ENCODE peak calls at places on chromosomes 12 and 14, in nine cellular contexts. T is esophagus squamous epithelium; K is AG09309; R is cardiac fibroblast; C is gastrocnemius medialis; H is suprapubic skin; V is CD8-positive, alpha-beta T cell; D is uterus; X is mucosa of descending colon. F is an unnamed sample.

GRCh38 chr14:104150201-104151027 is 12.0 kb downstream of the KIF26A start:
- DNase-seq in D (no peak), H (no peak), V (peak), T (no peak), C (no peak), X (no peak), K (no peak), R (no peak), F (peak)

GRCh38 chr12:105092336-105092735 is 8.1 kb upstream of the ALDH1L2 start:
- DNase-seq in D (no peak), X (peak), R (no peak), H (no peak), C (no peak), K (no peak), T (no peak), V (no peak), F (no peak)

GRCh38 chr12:10392394-10392930 is 2.6 kb upstream of the KLRK1 start:
- DNase-seq in T (no peak), C (peak), D (no peak), H (no peak), V (peak), X (peak), R (peak), K (peak), F (peak)

GRCh38 chr14:34873591-34874385 is 1.4 kb downstream of the BAZ1A start:
- DNase-seq in X (peak), R (peak), C (peak), D (peak), V (peak), K (no peak), H (peak), T (peak), F (no peak)

GRCh38 chr12:48105321-48105866 is 485 bp downstream of the SENP1 start:
- DNase-seq in X (no peak), C (no peak), H (no peak), R (peak), D (no peak), V (peak), T (no peak), K (no peak), F (no peak)

GRCh38 chr12:58529897-58530296 is 390.4 kb downstream of the LRIG3 start:
- DNase-seq in C (no peak), D (no peak), T (no peak), H (no peak), K (peak), V (no peak), X (no peak), R (peak), F (peak)

GRCh38 chr12:88111074-88111652 is 30.7 kb downstream of the CEP290 start:
- DNase-seq in V (no peak), R (peak), X (peak), K (peak), C (no peak), H (no peak), D (no peak), T (no peak), F (peak)

GRCh38 chr12:94149781-94150482 is 1.6 kb downstream of the PLXNC1 start:
- DNase-seq in T (no peak), H (no peak), C (no peak), X (peak), V (no peak), K (no peak), D (peak), R (peak), F (no peak)

GRCh38 chr14:22657861-22658260 is 13.7 kb upstream of the OR6J1 start:
- DNase-seq in R (peak), X (no peak), V (no peak), D (no peak), H (no peak), C (no peak), K (no peak), T (no peak), F (peak)
- TF ChIP-seq CTCF in R (peak), X (no peak), V (no peak), D (peak), H (no peak), C (no peak), K (peak), T (peak), F (peak)

GRCh38 chr12:108722463-108722862 is 8.9 kb downstream of the CORO1C start:
- DNase-seq in C (no peak), X (no peak), H (no peak), D (no peak), K (no peak), T (no peak), R (peak), V (no peak), F (no peak)
- H3K4me3 ChIP-seq in C (no peak), X (no peak), H (no peak), D (no peak), K (no peak), T (no peak), R (no peak), V (no peak), F (no peak)

DNA sequence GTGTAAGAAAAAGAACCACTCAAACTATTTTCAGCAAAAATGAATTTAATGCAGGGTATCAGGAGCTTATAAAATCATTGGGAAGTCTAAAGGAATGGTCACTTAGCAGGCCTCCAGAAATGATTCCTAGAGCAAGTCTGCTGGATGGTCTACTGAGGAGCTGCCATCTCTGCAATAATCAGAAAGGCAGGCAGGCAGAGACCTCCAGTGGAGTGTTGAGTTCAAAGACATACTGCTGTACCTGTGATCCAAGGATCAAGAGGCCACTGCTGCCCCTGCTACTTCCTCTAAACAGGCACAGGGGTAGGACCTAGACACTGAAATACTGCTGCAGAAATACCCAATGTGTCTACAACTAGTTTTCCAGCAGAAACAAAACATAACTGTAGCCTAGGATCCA is 14.5 kb upstream of the KICS2 start:
- DNase-seq in T (no peak), X (no peak), H (no peak), C (no peak), R (peak), K (no peak), D (no peak), V (no peak), F (peak)
- TF ChIP-seq CTCF in T (no peak), X (no peak), H (no peak), C (no peak), R (peak), K (peak), D (no peak), V (no peak), F (peak)

DNA sequence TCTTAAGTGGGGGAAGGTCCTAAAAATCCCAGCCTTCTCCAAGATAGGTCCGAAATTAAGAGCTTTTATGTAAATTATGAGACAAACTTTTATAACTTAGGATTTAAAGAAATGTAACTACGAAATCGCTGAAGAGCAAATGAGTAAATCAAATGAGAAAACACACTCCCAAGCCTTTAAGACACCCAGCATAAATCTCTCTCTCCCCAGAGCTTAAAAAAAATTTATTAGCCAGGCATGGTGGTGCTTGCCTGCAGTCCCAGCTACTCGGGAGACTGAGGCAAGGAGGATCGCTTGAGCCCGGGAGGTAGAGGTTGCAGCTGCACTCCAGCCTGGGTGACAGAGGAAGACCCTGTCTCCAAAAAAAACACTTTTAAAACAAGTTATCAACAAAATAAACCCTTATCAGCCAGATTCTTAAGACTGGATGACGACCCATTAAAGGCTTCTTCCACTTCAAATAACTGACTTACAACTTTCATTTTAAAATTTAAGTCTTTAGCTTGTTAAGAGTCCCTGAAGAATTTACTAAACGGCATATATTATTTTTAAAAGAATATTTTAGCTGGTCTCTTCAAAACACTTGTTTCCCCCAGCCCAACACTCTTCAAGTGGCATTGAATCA is 3.2 kb downstream of the PTGES3 start:
- DNase-seq in H (peak), R (peak), V (no peak), D (no peak), T (no peak), X (no peak), K (no peak), C (no peak), F (no peak)
- H3K4me3 ChIP-seq in H (peak), R (peak), V (peak), D (peak), T (peak), X (peak), K (no peak), C (peak), F (peak)

GRCh38 chr12:33486058-33486457 is 46.4 kb upstream of the SYT10 start:
- DNase-seq in X (no peak), H (no peak), C (no peak), K (no peak), V (no peak), R (no peak), D (no peak), T (no peak), F (no peak)

GRCh38 chr12:33488036-33488435 is 48.4 kb upstream of the SYT10 start:
- DNase-seq in V (no peak), X (no peak), T (no peak), R (peak), D (no peak), K (no peak), H (no peak), C (no peak), F (no peak)

GRCh38 chr12:33480366-33480765 is 40.7 kb upstream of the SYT10 start:
- DNase-seq in V (no peak), R (no peak), X (no peak), T (no peak), K (no peak), C (no peak), D (no peak), H (no peak), F (no peak)

DNA sequence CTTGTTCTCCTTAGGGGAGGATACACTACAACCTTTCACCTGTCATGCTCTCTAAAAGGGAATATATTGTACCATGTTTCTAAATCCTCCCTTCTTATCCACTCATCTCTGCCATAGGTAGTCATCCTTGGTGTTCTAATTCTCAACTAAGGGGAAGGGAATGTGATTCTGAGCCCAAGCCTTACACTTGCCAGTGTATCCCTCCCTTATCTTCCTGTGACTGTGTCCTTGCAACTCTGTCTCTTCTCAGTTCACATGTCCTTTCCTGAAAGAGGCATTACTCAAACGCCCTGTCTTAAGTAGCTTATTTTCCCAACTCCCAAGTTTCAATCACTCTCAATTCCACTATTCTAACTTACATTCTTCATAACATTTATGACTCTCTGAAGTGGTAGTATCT is 44.5 kb upstream of the SYT10 start:
- DNase-seq in V (no peak), R (no peak), H (no peak), D (no peak), T (no peak), C (no peak), K (no peak), X (no peak), F (no peak)
- TF ChIP-seq CTCF in V (no peak), R (no peak), H (no peak), D (no peak), T (no peak), C (no peak), K (no peak), X (no peak), F (no peak)

GRCh38 chr14:90828642-90829487 is 12.6 kb upstream of the TTC7B start:
- DNase-seq in K (no peak), R (no peak), C (no peak), D (no peak), V (no peak), X (peak), H (no peak), T (no peak), F (no peak)
- H3K4me3 ChIP-seq in K (peak), R (peak), C (peak), D (peak), V (peak), X (no peak), H (peak), T (peak), F (peak)

GRCh38 chr12:51524386-51524901 is 66.6 kb upstream of the SCN8A start:
- DNase-seq in D (no peak), V (no peak), C (no peak), K (no peak), X (no peak), R (no peak), T (no peak), H (no peak), F (no peak)

GRCh38 chr12:51520576-51521325 is 70.3 kb upstream of the SCN8A start:
- DNase-seq in V (no peak), R (no peak), X (no peak), D (no peak), C (no peak), H (no peak), T (no peak), K (no peak), F (no peak)

GRCh38 chr12:51519755-51520154 is 71.3 kb upstream of the SCN8A start:
- DNase-seq in H (no peak), T (no peak), K (no peak), X (no peak), D (no peak), R (no peak), C (no peak), V (no peak), F (no peak)

GRCh38 chr12:51522696-51523095 is 68.3 kb upstream of the SCN8A start:
- DNase-seq in C (no peak), H (no peak), D (no peak), V (no peak), T (no peak), X (no peak), R (no peak), K (no peak), F (no peak)

DNA sequence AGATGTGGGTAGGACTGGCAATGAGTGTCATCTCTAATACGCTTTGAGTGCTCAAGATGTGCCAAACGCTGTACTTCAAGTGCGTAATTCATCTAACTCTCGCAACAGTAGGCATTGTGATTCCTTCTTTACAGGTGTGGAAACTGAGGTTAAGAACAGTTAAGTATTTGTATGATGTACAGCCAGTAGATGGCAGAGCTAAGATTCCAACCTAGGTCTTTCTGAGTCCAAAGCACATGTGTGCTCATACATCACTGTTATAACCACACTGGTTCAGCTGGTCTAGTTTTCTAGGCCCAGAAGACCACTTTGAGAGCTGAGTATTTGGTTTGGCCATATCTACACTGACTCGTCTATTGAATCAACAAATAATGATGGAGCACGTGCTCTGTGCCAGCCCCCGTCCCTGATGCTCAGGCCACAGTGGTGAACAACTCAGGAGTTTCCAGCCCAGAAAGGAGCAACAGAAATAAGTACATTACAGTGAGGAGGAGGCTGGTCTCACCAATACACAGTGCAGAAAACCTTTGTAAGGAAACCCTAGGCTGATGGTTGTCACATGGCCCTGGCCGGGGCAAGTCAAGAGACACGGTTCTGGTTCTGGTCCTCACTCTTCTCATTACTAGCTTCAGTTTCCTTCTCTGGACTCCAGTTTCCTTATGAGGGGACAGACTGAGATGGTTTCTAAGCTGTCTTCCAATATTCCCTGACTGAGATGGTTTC is 69.3 kb upstream of the SCN8A start:
- DNase-seq in K (no peak), T (no peak), H (no peak), V (no peak), X (no peak), C (no peak), D (no peak), R (peak), F (no peak)
- TF ChIP-seq CTCF in K (peak), T (no peak), H (no peak), V (no peak), X (no peak), C (no peak), D (no peak), R (peak), F (peak)

DNA sequence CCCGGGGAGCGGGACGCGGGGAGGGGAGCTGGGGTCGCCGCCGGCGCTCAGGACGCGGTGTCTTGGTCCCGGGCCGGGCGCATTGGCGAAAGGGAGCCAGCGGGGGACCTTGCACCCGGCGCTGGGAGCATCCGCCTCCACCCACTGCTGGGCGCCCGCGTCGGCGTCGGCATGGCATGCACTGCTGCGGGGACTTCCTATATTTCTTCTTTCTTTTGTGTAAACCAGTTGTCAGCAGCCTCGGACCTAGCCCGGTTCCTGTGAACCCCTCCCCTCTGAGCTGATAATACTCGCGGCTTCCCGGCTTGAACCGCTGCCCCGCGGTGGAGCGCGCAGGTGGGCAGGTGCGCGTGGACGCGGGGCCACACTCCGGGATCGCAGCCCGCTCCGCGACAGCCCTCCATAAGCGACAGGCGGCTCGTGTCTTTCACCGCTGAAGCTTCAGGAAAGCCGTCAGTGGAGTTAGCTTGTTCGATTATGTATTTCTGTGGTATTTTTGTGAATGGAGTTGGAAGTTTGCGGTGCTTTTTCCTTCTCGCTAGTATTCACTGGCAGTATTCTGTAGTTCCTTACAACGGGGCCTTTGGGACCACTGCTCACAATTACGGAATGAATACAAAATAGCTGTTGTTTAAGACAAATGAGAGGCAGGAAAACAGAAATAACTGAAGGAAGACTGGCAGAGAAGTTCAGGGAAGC is 824 bp downstream of the BMAL2 start:
- DNase-seq in C (no peak), D (no peak), V (peak), R (peak), X (peak), T (no peak), H (peak), K (no peak), F (no peak)
- H3K4me3 ChIP-seq in C (peak), D (peak), V (peak), R (peak), X (peak), T (peak), H (peak), K (peak), F (peak)

GRCh38 chr12:4283512-4284255 is 10.1 kb downstream of the CCND2 start:
- DNase-seq in V (no peak), K (no peak), R (no peak), X (no peak), H (no peak), D (no peak), T (no peak), C (no peak), F (no peak)

GRCh38 chr12:4282103-4282891 is 8.7 kb downstream of the CCND2 start:
- DNase-seq in X (no peak), V (no peak), T (no peak), R (no peak), K (no peak), C (no peak), H (no peak), D (no peak), F (no peak)

GRCh38 chr12:4281173-4281654 is 7.7 kb downstream of the CCND2 start:
- DNase-seq in R (peak), X (no peak), T (no peak), D (no peak), H (peak), K (no peak), V (no peak), C (no peak), F (no peak)

GRCh38 chr12:4284306-4284705 is 10.7 kb downstream of the CCND2 start:
- DNase-seq in V (no peak), R (no peak), K (no peak), H (no peak), D (no peak), C (no peak), T (no peak), X (no peak), F (no peak)

DNA sequence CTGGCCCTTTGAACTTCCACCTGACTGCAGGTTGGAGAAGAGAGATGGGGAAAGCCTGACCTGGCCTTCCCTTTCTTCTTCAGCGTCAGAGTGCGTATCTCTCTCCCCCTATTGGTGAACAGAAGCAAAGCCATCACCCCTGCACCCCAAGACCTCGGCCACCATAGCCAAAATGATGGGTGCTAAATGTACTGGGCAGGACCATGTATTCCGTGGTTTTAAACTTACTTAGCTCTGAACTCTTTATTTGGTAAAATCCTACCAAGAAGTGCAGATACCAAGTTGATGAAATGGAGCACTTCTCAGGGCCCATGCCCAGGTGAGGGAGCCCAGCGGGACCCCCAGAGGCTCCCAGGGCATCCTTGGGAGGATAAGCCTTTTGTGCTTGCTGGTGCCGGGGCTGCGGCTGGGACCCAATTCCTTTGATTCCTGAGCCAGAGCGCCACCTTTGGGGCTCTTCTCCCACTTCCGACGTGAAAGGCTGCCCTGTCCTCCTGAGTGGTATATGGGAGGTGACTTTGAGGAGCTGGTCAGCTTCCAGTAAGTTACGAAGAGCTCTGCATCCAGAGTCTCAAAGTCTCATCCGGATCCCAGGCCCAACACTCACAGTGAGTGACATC is 9.4 kb downstream of the CCND2 start:
- DNase-seq in V (no peak), C (no peak), K (no peak), X (no peak), T (no peak), H (no peak), D (no peak), R (no peak), F (no peak)
- TF ChIP-seq CTCF in V (no peak), C (no peak), K (no peak), X (no peak), T (no peak), H (no peak), D (no peak), R (no peak), F (no peak)

GRCh38 chr12:678747-679712 is 15.8 kb upstream of the NINJ2 start:
- DNase-seq in R (no peak), V (no peak), T (no peak), C (no peak), K (no peak), D (no peak), H (no peak), X (no peak), F (no peak)
- H3K4me3 ChIP-seq in R (no peak), V (no peak), T (no peak), C (no peak), K (no peak), D (no peak), H (no peak), X (no peak), F (no peak)

F was measured in astrocyte of the cerebellum.